ENCODE peak calls at places on chromosome 5, in eight cellular contexts. One of them, this sample, is unnamed.
A peak's percentile ranks its signal among the peaks of the same experiment; 100 is the strongest.

GRCh38 chr5:78574157-78574673 is 74.4 kb downstream of the LHFPL2 start:
- DNase-seq in A549: no peak
- DNase-seq in AG09309: no peak
- DNase-seq in mucosa of descending colon: no peak
- DNase-seq in choroid plexus epithelial cell: peak; percentile 64
- DNase-seq in cardiac muscle cell: no peak
- DNase-seq in bronchial epithelial cell: no peak
- DNase-seq in brain microvascular endothelial cell: no peak
- DNase-seq in this sample: no peak

GRCh38 chr5:32709789-32710334 is 1.3 kb upstream of the NPR3 start:
- DNase-seq in cardiac muscle cell: peak; percentile 75
- DNase-seq in A549: peak; percentile 74
- DNase-seq in mucosa of descending colon: peak; percentile 75
- DNase-seq in brain microvascular endothelial cell: peak; percentile 81
- DNase-seq in choroid plexus epithelial cell: peak; percentile 85
- DNase-seq in bronchial epithelial cell: peak; percentile 64
- DNase-seq in AG09309: peak; percentile 32
- DNase-seq in this sample: peak; percentile 78

GRCh38 chr5:72245517-72246238 is 74.4 kb downstream of the MRPS27 start:
- DNase-seq in bronchial epithelial cell: no peak
- DNase-seq in AG09309: no peak
- DNase-seq in cardiac muscle cell: peak; percentile 14
- DNase-seq in brain microvascular endothelial cell: no peak
- DNase-seq in A549: no peak
- DNase-seq in choroid plexus epithelial cell: no peak
- DNase-seq in mucosa of descending colon: no peak
- DNase-seq in this sample: no peak

GRCh38 chr5:134240421-134240962 is 14.6 kb upstream of the PPP2CA start:
- DNase-seq in cardiac muscle cell: peak; percentile 72
- DNase-seq in A549: no peak
- DNase-seq in mucosa of descending colon: no peak
- DNase-seq in choroid plexus epithelial cell: peak; percentile 94
- DNase-seq in AG09309: no peak
- DNase-seq in brain microvascular endothelial cell: peak; percentile 77
- DNase-seq in bronchial epithelial cell: peak; percentile 72
- DNase-seq in this sample: peak; percentile 69

GRCh38 chr5:170302729-170303501 is 5.3 kb upstream of the LCP2 start:
- DNase-seq in A549: no peak
- DNase-seq in AG09309: no peak
- DNase-seq in bronchial epithelial cell: no peak
- DNase-seq in brain microvascular endothelial cell: no peak
- DNase-seq in cardiac muscle cell: peak; percentile 46
- DNase-seq in choroid plexus epithelial cell: peak; percentile 57
- DNase-seq in mucosa of descending colon: peak; percentile 52
- DNase-seq in this sample: peak; percentile 22

GRCh38 chr5:98492258-98492657 is 281.2 kb upstream of the RGMB start:
- DNase-seq in choroid plexus epithelial cell: no peak
- DNase-seq in mucosa of descending colon: no peak
- DNase-seq in cardiac muscle cell: no peak
- DNase-seq in bronchial epithelial cell: peak; percentile 87
- DNase-seq in brain microvascular endothelial cell: peak; percentile 40
- DNase-seq in A549: no peak
- DNase-seq in AG09309: no peak
- DNase-seq in this sample: peak; percentile 30

GRCh38 chr5:68875351-68875750 is 218.5 kb upstream of the SLC30A5 start:
- DNase-seq in bronchial epithelial cell: no peak
- DNase-seq in AG09309: no peak
- DNase-seq in cardiac muscle cell: no peak
- DNase-seq in A549: no peak
- DNase-seq in choroid plexus epithelial cell: no peak
- DNase-seq in brain microvascular endothelial cell: no peak
- DNase-seq in mucosa of descending colon: no peak
- DNase-seq in this sample: no peak

GRCh38 chr5:58922392-58923171 is 339.7 kb downstream of the RAB3C start:
- DNase-seq in AG09309: no peak
- DNase-seq in choroid plexus epithelial cell: no peak
- DNase-seq in brain microvascular endothelial cell: no peak
- DNase-seq in A549: no peak
- DNase-seq in cardiac muscle cell: no peak
- DNase-seq in bronchial epithelial cell: no peak
- DNase-seq in mucosa of descending colon: peak; percentile 78
- DNase-seq in this sample: peak; percentile 66

GRCh38 chr5:74464512-74465209 is 175.9 kb downstream of the ENC1 start:
- DNase-seq in mucosa of descending colon: no peak
- DNase-seq in choroid plexus epithelial cell: peak; percentile 40
- DNase-seq in bronchial epithelial cell: peak; percentile 20
- DNase-seq in brain microvascular endothelial cell: no peak
- DNase-seq in A549: no peak
- DNase-seq in AG09309: peak; percentile 17
- DNase-seq in cardiac muscle cell: no peak
- DNase-seq in this sample: peak; percentile 70

GRCh38 chr5:151037561-151038291 is 17.3 kb downstream of the GPX3 start:
- DNase-seq in bronchial epithelial cell: no peak
- DNase-seq in choroid plexus epithelial cell: peak; percentile 80
- DNase-seq in A549: no peak
- DNase-seq in AG09309: no peak
- DNase-seq in cardiac muscle cell: no peak
- DNase-seq in mucosa of descending colon: no peak
- DNase-seq in brain microvascular endothelial cell: peak; percentile 41
- DNase-seq in this sample: peak; percentile 84

GRCh38 chr5:150640311-150641005 is at the start of gene SYNPO:
- DNase-seq in brain microvascular endothelial cell: peak; percentile 90
- DNase-seq in bronchial epithelial cell: peak; percentile 99
- DNase-seq in A549: peak; percentile 80
- DNase-seq in AG09309: peak; percentile 94
- DNase-seq in cardiac muscle cell: no peak
- DNase-seq in mucosa of descending colon: no peak
- DNase-seq in choroid plexus epithelial cell: peak; percentile 86
- DNase-seq in this sample: peak; percentile 99

DNA sequence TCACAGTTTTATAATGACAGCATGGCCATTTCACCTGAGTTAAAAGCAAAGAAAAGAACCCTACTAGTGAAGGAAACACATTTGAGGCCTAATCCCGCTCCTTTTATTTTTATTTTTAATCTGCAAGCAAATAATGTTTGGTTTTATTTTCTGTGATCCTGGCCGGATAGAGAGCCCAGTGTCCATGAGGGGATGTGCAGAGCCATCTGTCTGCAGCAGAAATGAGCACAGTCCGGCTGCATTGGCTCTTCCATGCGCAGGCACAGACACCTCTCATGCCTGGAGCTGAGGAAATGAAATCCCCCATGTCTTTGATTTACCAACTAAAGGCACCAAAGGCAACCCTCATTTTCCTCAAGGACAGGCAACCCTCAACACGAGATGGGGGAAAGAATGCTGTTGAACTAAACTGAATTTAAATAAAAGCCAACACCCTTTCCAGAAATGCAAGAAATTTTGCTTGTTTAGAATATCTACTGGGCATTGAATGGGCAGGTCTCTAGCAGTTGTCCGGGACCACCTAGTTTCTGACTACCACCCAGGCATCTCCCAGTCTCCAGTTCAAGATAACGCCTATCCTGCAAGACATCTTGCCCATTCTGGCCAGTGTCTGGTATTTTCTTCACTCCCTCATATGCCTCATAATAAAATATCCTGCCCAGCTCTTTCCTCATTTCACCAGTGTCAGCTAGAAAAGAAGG is 47.9 kb upstream of the SEMA6A start:
- DNase-seq in bronchial epithelial cell: no peak
- DNase-seq in AG09309: no peak
- DNase-seq in choroid plexus epithelial cell: no peak
- DNase-seq in A549: no peak
- DNase-seq in mucosa of descending colon: no peak
- DNase-seq in brain microvascular endothelial cell: no peak
- DNase-seq in cardiac muscle cell: no peak
- DNase-seq in this sample: no peak
- H3K4me3 ChIP-seq in bronchial epithelial cell: no peak overlapping the region
- H3K4me3 ChIP-seq in AG09309: no peak overlapping the region
- H3K4me3 ChIP-seq in choroid plexus epithelial cell: no peak overlapping the region
- H3K4me3 ChIP-seq in A549: no peak overlapping the region
- H3K4me3 ChIP-seq in mucosa of descending colon: no peak overlapping the region
- H3K4me3 ChIP-seq in brain microvascular endothelial cell: no peak overlapping the region
- H3K4me3 ChIP-seq in cardiac muscle cell: no peak overlapping the region
- H3K4me3 ChIP-seq in this sample: no peak overlapping the region

GRCh38 chr5:36363101-36363500 is 61.4 kb upstream of the RANBP3L start:
- DNase-seq in A549: peak; percentile 6
- DNase-seq in bronchial epithelial cell: peak; percentile 86
- DNase-seq in choroid plexus epithelial cell: peak; percentile 75
- DNase-seq in mucosa of descending colon: no peak
- DNase-seq in brain microvascular endothelial cell: peak; percentile 84
- DNase-seq in AG09309: no peak
- DNase-seq in cardiac muscle cell: no peak
- DNase-seq in this sample: peak; percentile 81
- TF ChIP-seq CTCF in A549: no peak
- TF ChIP-seq CTCF in bronchial epithelial cell: no peak
- TF ChIP-seq CTCF in choroid plexus epithelial cell: peak; percentile 30
- TF ChIP-seq CTCF in mucosa of descending colon: no peak
- TF ChIP-seq CTCF in brain microvascular endothelial cell: peak; percentile 54
- TF ChIP-seq CTCF in AG09309: peak; percentile 26
- TF ChIP-seq CTCF in cardiac muscle cell: peak; percentile 21
- TF ChIP-seq CTCF in this sample: peak; percentile 33

GRCh38 chr5:174722500-174722899 is 1.9 kb upstream of the MSX2 start:
- DNase-seq in AG09309: no peak
- DNase-seq in choroid plexus epithelial cell: no peak
- DNase-seq in cardiac muscle cell: no peak
- DNase-seq in mucosa of descending colon: no peak
- DNase-seq in A549: no peak
- DNase-seq in brain microvascular endothelial cell: no peak
- DNase-seq in bronchial epithelial cell: no peak
- DNase-seq in this sample: no peak

GRCh38 chr5:174723315-174723978 is 935 bp upstream of the MSX2 start:
- DNase-seq in AG09309: no peak
- DNase-seq in cardiac muscle cell: no peak
- DNase-seq in brain microvascular endothelial cell: no peak
- DNase-seq in mucosa of descending colon: no peak
- DNase-seq in bronchial epithelial cell: no peak
- DNase-seq in choroid plexus epithelial cell: no peak
- DNase-seq in A549: no peak
- DNase-seq in this sample: no peak

GRCh38 chr5:174725261-174725990 is 1.0 kb downstream of the MSX2 start:
- DNase-seq in bronchial epithelial cell: no peak
- DNase-seq in AG09309: no peak
- DNase-seq in A549: no peak
- DNase-seq in choroid plexus epithelial cell: no peak
- DNase-seq in cardiac muscle cell: no peak
- DNase-seq in mucosa of descending colon: no peak
- DNase-seq in brain microvascular endothelial cell: no peak
- DNase-seq in this sample: no peak

GRCh38 chr5:174724484-174725260 is at the start of gene MSX2:
- DNase-seq in bronchial epithelial cell: peak; percentile 36
- DNase-seq in A549: peak; percentile 98
- DNase-seq in AG09309: peak; percentile 59
- DNase-seq in mucosa of descending colon: peak; percentile 87
- DNase-seq in brain microvascular endothelial cell: peak; percentile 77
- DNase-seq in cardiac muscle cell: peak; percentile 98
- DNase-seq in choroid plexus epithelial cell: peak; percentile 79
- DNase-seq in this sample: peak; percentile 86

GRCh38 chr5:174723979-174724483 is 351 bp upstream of the MSX2 start:
- DNase-seq in brain microvascular endothelial cell: peak; percentile 7
- DNase-seq in A549: peak; percentile 50
- DNase-seq in choroid plexus epithelial cell: peak; percentile 13
- DNase-seq in cardiac muscle cell: peak; percentile 64
- DNase-seq in bronchial epithelial cell: peak; percentile 1
- DNase-seq in AG09309: no peak
- DNase-seq in mucosa of descending colon: no peak
- DNase-seq in this sample: peak; percentile 20
- H3K4me3 ChIP-seq in brain microvascular endothelial cell: peak overlapping the region; percentile 50
- H3K4me3 ChIP-seq in A549: peak overlapping the region; percentile 71
- H3K4me3 ChIP-seq in choroid plexus epithelial cell: peak overlapping the region; percentile 59
- H3K4me3 ChIP-seq in cardiac muscle cell: peak overlapping the region; percentile 85
- H3K4me3 ChIP-seq in bronchial epithelial cell: peak overlapping the region; percentile 14
- H3K4me3 ChIP-seq in AG09309: peak overlapping the region; percentile 62
- H3K4me3 ChIP-seq in mucosa of descending colon: no peak overlapping the region
- H3K4me3 ChIP-seq in this sample: peak overlapping the region; percentile 62

GRCh38 chr5:176596689-176597416 is 13.1 kb downstream of the GPRIN1 start:
- DNase-seq in bronchial epithelial cell: peak; percentile 39
- DNase-seq in brain microvascular endothelial cell: no peak
- DNase-seq in A549: no peak
- DNase-seq in choroid plexus epithelial cell: peak; percentile 37
- DNase-seq in AG09309: no peak
- DNase-seq in mucosa of descending colon: peak; percentile 79
- DNase-seq in cardiac muscle cell: peak; percentile 52
- DNase-seq in this sample: peak; percentile 36

GRCh38 chr5:176596069-176596656 is 13.8 kb downstream of the GPRIN1 start:
- DNase-seq in A549: no peak
- DNase-seq in mucosa of descending colon: no peak
- DNase-seq in bronchial epithelial cell: no peak
- DNase-seq in cardiac muscle cell: no peak
- DNase-seq in AG09309: no peak
- DNase-seq in choroid plexus epithelial cell: no peak
- DNase-seq in brain microvascular endothelial cell: no peak
- DNase-seq in this sample: no peak

GRCh38 chr5:176594554-176594953 is 15.4 kb downstream of the GPRIN1 start:
- DNase-seq in AG09309: no peak
- DNase-seq in mucosa of descending colon: no peak
- DNase-seq in cardiac muscle cell: no peak
- DNase-seq in bronchial epithelial cell: no peak
- DNase-seq in brain microvascular endothelial cell: no peak
- DNase-seq in A549: no peak
- DNase-seq in choroid plexus epithelial cell: no peak
- DNase-seq in this sample: no peak

GRCh38 chr5:176595386-176595943 is 14.5 kb downstream of the GPRIN1 start:
- DNase-seq in cardiac muscle cell: no peak
- DNase-seq in AG09309: no peak
- DNase-seq in brain microvascular endothelial cell: no peak
- DNase-seq in bronchial epithelial cell: no peak
- DNase-seq in A549: no peak
- DNase-seq in choroid plexus epithelial cell: no peak
- DNase-seq in mucosa of descending colon: no peak
- DNase-seq in this sample: no peak

DNA sequence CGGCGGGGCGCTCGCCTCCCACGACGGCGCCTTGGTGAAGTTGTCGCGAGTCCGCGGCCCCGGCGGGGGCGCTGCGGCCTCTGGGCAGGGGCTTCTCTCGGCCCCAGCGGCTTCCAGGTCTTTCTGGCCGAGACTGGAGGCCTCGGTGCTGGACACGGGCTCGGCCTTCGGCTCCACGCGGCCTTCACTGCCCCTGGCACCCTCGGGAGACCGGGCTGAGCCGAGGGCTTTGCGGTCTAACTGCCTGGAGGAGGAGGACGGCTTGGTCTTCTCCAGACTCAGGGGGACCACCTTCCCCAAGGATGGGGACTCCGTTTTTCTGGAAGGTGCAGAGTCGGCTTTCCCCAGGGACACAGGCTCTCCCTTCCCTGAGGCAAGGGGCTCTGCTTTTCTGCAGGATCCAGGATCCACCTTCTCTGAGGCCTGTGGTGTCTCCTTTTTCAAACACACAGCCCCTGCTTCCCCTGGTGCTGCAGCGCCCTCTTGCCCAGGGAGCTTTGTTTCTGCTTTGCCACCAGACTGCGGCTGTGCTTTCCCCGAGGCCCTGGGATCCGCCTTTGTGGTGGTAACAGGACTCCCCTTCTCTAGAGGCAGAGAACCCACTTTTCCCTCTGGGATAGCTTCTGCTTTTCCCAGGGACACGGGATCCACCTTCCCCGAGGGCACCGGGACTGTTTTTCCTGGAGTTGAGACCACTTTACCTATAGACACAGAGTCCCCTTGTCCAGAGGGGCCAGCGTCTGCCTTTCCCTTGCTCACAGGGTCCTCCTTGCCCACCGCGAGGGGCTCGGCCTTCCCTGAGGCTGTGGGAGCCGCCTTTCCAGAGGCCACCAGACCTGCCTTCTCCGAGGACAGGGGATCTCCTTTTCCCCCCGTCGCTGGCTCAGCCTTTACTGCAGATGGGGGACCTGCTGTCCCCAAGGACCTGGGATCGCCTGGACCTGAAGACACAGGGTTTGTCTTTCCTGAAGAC is 12.3 kb downstream of the GPRIN1 start:
- DNase-seq in cardiac muscle cell: no peak
- DNase-seq in brain microvascular endothelial cell: no peak
- DNase-seq in A549: no peak
- DNase-seq in bronchial epithelial cell: no peak
- DNase-seq in AG09309: no peak
- DNase-seq in choroid plexus epithelial cell: no peak
- DNase-seq in mucosa of descending colon: no peak
- DNase-seq in this sample: no peak
- TF ChIP-seq CTCF in cardiac muscle cell: no peak
- TF ChIP-seq CTCF in brain microvascular endothelial cell: no peak
- TF ChIP-seq CTCF in A549: no peak
- TF ChIP-seq CTCF in bronchial epithelial cell: no peak
- TF ChIP-seq CTCF in AG09309: no peak
- TF ChIP-seq CTCF in choroid plexus epithelial cell: no peak
- TF ChIP-seq CTCF in mucosa of descending colon: no peak
- TF ChIP-seq CTCF in this sample: no peak

This sample was measured in fibroblast of pulmonary artery.